ENCODE peak calls at places on chromosomes 12 and 14, in six cellular contexts. V is tibial artery, O is NCI-H1436, Y is Peyer's patch, T is iris pigment epithelial cell, K is amygdala. E is an unnamed sample.

GRCh38 chr12:6554168-6554989 is 1.5 kb downstream of the IFFO1 start:
- DNase-seq in K (peak), O (no peak), V (peak), T (peak), Y (peak), E (peak)

GRCh38 chr14:88247228-88247627 is 75.8 kb downstream of the KCNK10 start:
- DNase-seq in T (no peak), K (no peak), V (no peak), Y (no peak), O (no peak), E (no peak)

GRCh38 chr12:56298828-56299227 is 1.3 kb downstream of the CS start:
- DNase-seq in V (no peak), O (no peak), T (no peak), Y (no peak), K (no peak), E (no peak)

GRCh38 chr14:98925362-98926040 is 346.5 kb downstream of the BCL11B start:
- DNase-seq in O (no peak), V (peak), Y (no peak), T (no peak), K (no peak), E (no peak)

GRCh38 chr12:107442593-107442992 is 243.0 kb upstream of the PWP1 start:
- DNase-seq in Y (no peak), O (no peak), K (no peak), T (no peak), V (no peak), E (no peak)

GRCh38 chr12:52231305-52232232 is 1.5 kb upstream of the KRT7 start:
- DNase-seq in T (no peak), V (no peak), O (no peak), K (no peak), Y (no peak), E (peak)

GRCh38 chr12:121175383-121176119 is 34.4 kb upstream of the P2RX4 start:
- DNase-seq in V (peak), Y (no peak), O (no peak), K (peak), T (peak), E (no peak)

GRCh38 chr12:19518209-19518608 is 78.9 kb downstream of the AEBP2 start:
- DNase-seq in V (no peak), O (no peak), K (no peak), T (no peak), Y (no peak), E (no peak)

GRCh38 chr12:113740699-113741098 is 225.4 kb downstream of the RBM19 start:
- DNase-seq in T (no peak), Y (no peak), K (no peak), V (no peak), O (no peak), E (no peak)

GRCh38 chr12:103178681-103179080 is 221.2 kb downstream of the ASCL1 start:
- DNase-seq in K (no peak), O (no peak), Y (no peak), V (no peak), T (no peak), E (no peak)

GRCh38 chr14:104217486-104218360 is 79.3 kb downstream of the KIF26A start:
- DNase-seq in Y (peak), K (no peak), O (no peak), V (no peak), T (no peak), E (no peak)